ENCODE peak calls at places on chromosomes 1 and 21, in five cellular contexts. One of them, this sample, is unnamed.

GRCh38 chr1:81478217-81478616 is 322.5 kb upstream of the ADGRL2 start:
- DNase-seq in tibial artery: no peak
- DNase-seq in adrenal gland: no peak
- DNase-seq in brain microvascular endothelial cell: no peak
- DNase-seq in naive thymus-derived CD4-positive, alpha-beta T cell: no peak
- DNase-seq in this sample: no peak

GRCh38 chr1:219088778-219089557 is 84.7 kb upstream of the LYPLAL1 start:
- DNase-seq in tibial artery: peak; percentile 68
- DNase-seq in adrenal gland: peak; percentile 48
- DNase-seq in brain microvascular endothelial cell: peak; percentile 98
- DNase-seq in naive thymus-derived CD4-positive, alpha-beta T cell: no peak
- DNase-seq in this sample: no peak

GRCh38 chr1:91640877-91641526 is 140.4 kb downstream of the CDC7 start:
- DNase-seq in tibial artery: no peak
- DNase-seq in adrenal gland: no peak
- DNase-seq in brain microvascular endothelial cell: no peak
- DNase-seq in naive thymus-derived CD4-positive, alpha-beta T cell: no peak
- DNase-seq in this sample: no peak

GRCh38 chr1:35564037-35564883 is 6.7 kb downstream of the NCDN start:
- DNase-seq in tibial artery: peak; percentile 83
- DNase-seq in adrenal gland: peak; percentile 84
- DNase-seq in brain microvascular endothelial cell: peak; percentile 62
- DNase-seq in naive thymus-derived CD4-positive, alpha-beta T cell: peak; percentile 66
- DNase-seq in this sample: peak; percentile 92

GRCh38 chr21:34635307-34635706 is 20.4 kb upstream of the RCAN1 start:
- DNase-seq in tibial artery: no peak
- DNase-seq in adrenal gland: no peak
- DNase-seq in brain microvascular endothelial cell: no peak
- DNase-seq in naive thymus-derived CD4-positive, alpha-beta T cell: no peak
- DNase-seq in this sample: peak; percentile 47

GRCh38 chr1:88736633-88737248 is 52.7 kb downstream of the PKN2 start:
- DNase-seq in tibial artery: no peak
- DNase-seq in adrenal gland: no peak
- DNase-seq in brain microvascular endothelial cell: peak; percentile 46
- DNase-seq in naive thymus-derived CD4-positive, alpha-beta T cell: no peak
- DNase-seq in this sample: peak; percentile 6

GRCh38 chr1:25631750-25632495 is 15.3 kb downstream of the MAN1C1 start:
- DNase-seq in tibial artery: no peak
- DNase-seq in adrenal gland: no peak
- DNase-seq in brain microvascular endothelial cell: no peak
- DNase-seq in naive thymus-derived CD4-positive, alpha-beta T cell: no peak
- DNase-seq in this sample: no peak

GRCh38 chr1:193654951-193655705 is 468.7 kb upstream of the B3GALT2 start:
- DNase-seq in tibial artery: no peak
- DNase-seq in adrenal gland: peak; percentile 42
- DNase-seq in brain microvascular endothelial cell: no peak
- DNase-seq in naive thymus-derived CD4-positive, alpha-beta T cell: no peak
- DNase-seq in this sample: no peak

GRCh38 chr1:41225495-41225894 is 16.6 kb downstream of the SCMH1 start:
- DNase-seq in tibial artery: no peak
- DNase-seq in adrenal gland: no peak
- DNase-seq in brain microvascular endothelial cell: no peak
- DNase-seq in naive thymus-derived CD4-positive, alpha-beta T cell: no peak
- DNase-seq in this sample: no peak

GRCh38 chr21:38743772-38744529 is 61.8 kb upstream of the ETS2 start:
- DNase-seq in tibial artery: no peak
- DNase-seq in adrenal gland: peak; percentile 54
- DNase-seq in brain microvascular endothelial cell: no peak
- DNase-seq in naive thymus-derived CD4-positive, alpha-beta T cell: no peak
- DNase-seq in this sample: no peak

GRCh38 chr1:235995511-235995910 is 69.4 kb downstream of the NID1 start:
- DNase-seq in tibial artery: no peak
- DNase-seq in adrenal gland: no peak
- DNase-seq in brain microvascular endothelial cell: no peak
- DNase-seq in naive thymus-derived CD4-positive, alpha-beta T cell: no peak
- DNase-seq in this sample: no peak

GRCh38 chr21:36478941-36479340 is 981 bp downstream of the CLDN14 start:
- DNase-seq in tibial artery: no peak
- DNase-seq in adrenal gland: no peak
- DNase-seq in brain microvascular endothelial cell: peak; percentile 56
- DNase-seq in naive thymus-derived CD4-positive, alpha-beta T cell: no peak
- DNase-seq in this sample: peak; percentile 25

GRCh38 chr1:35558374-35559316 is 1.0 kb downstream of the NCDN start:
- DNase-seq in tibial artery: no peak
- DNase-seq in adrenal gland: no peak
- DNase-seq in brain microvascular endothelial cell: no peak
- DNase-seq in naive thymus-derived CD4-positive, alpha-beta T cell: peak; percentile 21
- DNase-seq in this sample: peak; percentile 59

GRCh38 chr1:235901461-235901860 is 34.8 kb upstream of the LYST start:
- DNase-seq in tibial artery: no peak
- DNase-seq in adrenal gland: no peak
- DNase-seq in brain microvascular endothelial cell: peak; percentile 45
- DNase-seq in naive thymus-derived CD4-positive, alpha-beta T cell: no peak
- DNase-seq in this sample: no peak

GRCh38 chr1:226643701-226644540 is 95.2 kb downstream of the ITPKB start:
- DNase-seq in tibial artery: no peak
- DNase-seq in adrenal gland: peak; percentile 11
- DNase-seq in brain microvascular endothelial cell: no peak
- DNase-seq in naive thymus-derived CD4-positive, alpha-beta T cell: peak; percentile 60
- DNase-seq in this sample: no peak

GRCh38 chr1:96080925-96081324 is 640.7 kb upstream of the PTBP2 start:
- DNase-seq in tibial artery: no peak
- DNase-seq in adrenal gland: no peak
- DNase-seq in brain microvascular endothelial cell: no peak
- DNase-seq in naive thymus-derived CD4-positive, alpha-beta T cell: no peak
- DNase-seq in this sample: no peak

GRCh38 chr1:7975212-7975865 is 13.8 kb downstream of the PARK7 start:
- DNase-seq in tibial artery: peak; percentile 55
- DNase-seq in adrenal gland: peak; percentile 79
- DNase-seq in brain microvascular endothelial cell: peak; percentile 65
- DNase-seq in naive thymus-derived CD4-positive, alpha-beta T cell: no peak
- DNase-seq in this sample: peak; percentile 93

GRCh38 chr1:37399205-37399604 is 75.2 kb upstream of the ZC3H12A start:
- DNase-seq in tibial artery: no peak
- DNase-seq in adrenal gland: no peak
- DNase-seq in brain microvascular endothelial cell: no peak
- DNase-seq in naive thymus-derived CD4-positive, alpha-beta T cell: no peak
- DNase-seq in this sample: no peak

GRCh38 chr1:220747426-220748090 is 564 bp upstream of the MTARC2 start:
- DNase-seq in tibial artery: no peak
- DNase-seq in adrenal gland: no peak
- DNase-seq in brain microvascular endothelial cell: no peak
- DNase-seq in naive thymus-derived CD4-positive, alpha-beta T cell: no peak
- DNase-seq in this sample: peak; percentile 48

GRCh38 chr1:246971322-246971721 is 36.5 kb downstream of the ZNF695 start:
- DNase-seq in tibial artery: peak; percentile 38
- DNase-seq in adrenal gland: peak; percentile 65
- DNase-seq in brain microvascular endothelial cell: peak; percentile 14
- DNase-seq in naive thymus-derived CD4-positive, alpha-beta T cell: no peak
- DNase-seq in this sample: peak; percentile 35

GRCh38 chr1:200542162-200542561 is 78.4 kb downstream of the KIF14 start:
- DNase-seq in tibial artery: no peak
- DNase-seq in adrenal gland: no peak
- DNase-seq in brain microvascular endothelial cell: no peak
- DNase-seq in naive thymus-derived CD4-positive, alpha-beta T cell: no peak
- DNase-seq in this sample: no peak

GRCh38 chr1:231039161-231040018 is 664 bp downstream of the FAM89A start:
- DNase-seq in tibial artery: no peak
- DNase-seq in adrenal gland: peak; percentile 44
- DNase-seq in brain microvascular endothelial cell: no peak
- DNase-seq in naive thymus-derived CD4-positive, alpha-beta T cell: no peak
- DNase-seq in this sample: peak; percentile 62

GRCh38 chr1:4005431-4005830 is 105.4 kb upstream of the C1orf174 start:
- DNase-seq in tibial artery: no peak
- DNase-seq in adrenal gland: no peak
- DNase-seq in brain microvascular endothelial cell: no peak
- DNase-seq in naive thymus-derived CD4-positive, alpha-beta T cell: no peak
- DNase-seq in this sample: no peak

GRCh38 chr1:198272492-198272891 is 115.7 kb downstream of the NEK7 start:
- DNase-seq in tibial artery: no peak
- DNase-seq in adrenal gland: no peak
- DNase-seq in brain microvascular endothelial cell: no peak
- DNase-seq in naive thymus-derived CD4-positive, alpha-beta T cell: no peak
- DNase-seq in this sample: no peak

GRCh38 chr1:26274801-26275425 is 5.0 kb upstream of the SH3BGRL3 start:
- DNase-seq in tibial artery: no peak
- DNase-seq in adrenal gland: no peak
- DNase-seq in brain microvascular endothelial cell: peak; percentile 73
- DNase-seq in naive thymus-derived CD4-positive, alpha-beta T cell: no peak
- DNase-seq in this sample: no peak

GRCh38 chr1:100414693-100415092 is 62.4 kb downstream of the CDC14A start:
- DNase-seq in tibial artery: no peak
- DNase-seq in adrenal gland: no peak
- DNase-seq in brain microvascular endothelial cell: no peak
- DNase-seq in naive thymus-derived CD4-positive, alpha-beta T cell: no peak
- DNase-seq in this sample: no peak

GRCh38 chr1:214862421-214862820 is 220.1 kb upstream of the KCNK2 start:
- DNase-seq in tibial artery: no peak
- DNase-seq in adrenal gland: no peak
- DNase-seq in brain microvascular endothelial cell: no peak
- DNase-seq in naive thymus-derived CD4-positive, alpha-beta T cell: no peak
- DNase-seq in this sample: no peak

GRCh38 chr1:165235777-165236285 is 120.7 kb downstream of the LMX1A start:
- DNase-seq in tibial artery: no peak
- DNase-seq in adrenal gland: no peak
- DNase-seq in brain microvascular endothelial cell: no peak
- DNase-seq in naive thymus-derived CD4-positive, alpha-beta T cell: no peak
- DNase-seq in this sample: peak; percentile 13

GRCh38 chr1:165239873-165240272 is 116.6 kb downstream of the LMX1A start:
- DNase-seq in tibial artery: no peak
- DNase-seq in adrenal gland: no peak
- DNase-seq in brain microvascular endothelial cell: no peak
- DNase-seq in naive thymus-derived CD4-positive, alpha-beta T cell: no peak
- DNase-seq in this sample: no peak

GRCh38 chr1:165234149-165234548 is 122.4 kb downstream of the LMX1A start:
- DNase-seq in tibial artery: no peak
- DNase-seq in adrenal gland: no peak
- DNase-seq in brain microvascular endothelial cell: no peak
- DNase-seq in naive thymus-derived CD4-positive, alpha-beta T cell: no peak
- DNase-seq in this sample: no peak

GRCh38 chr1:165240486-165240885 is 116.0 kb downstream of the LMX1A start:
- DNase-seq in tibial artery: no peak
- DNase-seq in adrenal gland: no peak
- DNase-seq in brain microvascular endothelial cell: no peak
- DNase-seq in naive thymus-derived CD4-positive, alpha-beta T cell: no peak
- DNase-seq in this sample: no peak

DNA sequence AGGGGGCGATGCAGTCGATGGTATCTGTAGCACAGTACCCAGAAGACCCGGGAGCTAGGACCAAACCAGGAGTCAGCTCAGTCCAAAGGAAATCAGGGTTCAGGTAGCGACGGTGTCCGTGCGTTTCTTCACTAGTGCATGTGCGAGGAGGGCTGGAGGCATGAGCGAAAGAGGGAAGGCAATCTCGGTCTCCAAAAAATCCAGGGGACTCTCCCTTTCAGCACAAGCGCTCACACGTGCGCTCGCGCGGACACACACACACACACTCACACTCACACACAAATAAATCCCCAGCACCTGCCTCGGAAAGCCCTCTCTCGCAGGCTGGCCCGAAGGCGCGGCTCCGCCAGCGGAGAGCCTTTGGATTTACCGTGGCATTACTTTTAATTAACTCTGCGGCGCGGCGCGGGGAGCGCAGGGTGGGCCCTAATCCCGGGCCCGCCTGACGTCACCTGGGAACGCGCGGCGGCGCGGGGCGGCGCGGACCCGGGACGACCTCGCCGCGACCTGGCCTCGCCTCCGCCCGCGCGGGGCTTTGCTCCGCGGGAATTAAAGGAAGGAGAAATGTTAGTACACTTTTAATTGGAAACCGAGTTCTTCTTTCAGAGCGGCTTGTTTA is 121.2 kb downstream of the LMX1A start:
- DNase-seq in tibial artery: no peak
- DNase-seq in adrenal gland: no peak
- DNase-seq in brain microvascular endothelial cell: no peak
- DNase-seq in naive thymus-derived CD4-positive, alpha-beta T cell: no peak
- DNase-seq in this sample: peak; percentile 8
- H3K4me3 ChIP-seq in tibial artery: peak overlapping the region; percentile 26
- H3K4me3 ChIP-seq in adrenal gland: no peak overlapping the region
- H3K4me3 ChIP-seq in brain microvascular endothelial cell: no peak overlapping the region
- H3K4me3 ChIP-seq in naive thymus-derived CD4-positive, alpha-beta T cell: no peak overlapping the region
- H3K4me3 ChIP-seq in this sample: peak overlapping the region; percentile 30

GRCh38 chr1:109361649-109362048 is 36.1 kb downstream of the SORT1 start:
- DNase-seq in tibial artery: no peak
- DNase-seq in adrenal gland: no peak
- DNase-seq in brain microvascular endothelial cell: no peak
- DNase-seq in naive thymus-derived CD4-positive, alpha-beta T cell: no peak
- DNase-seq in this sample: no peak
- H3K27ac ChIP-seq in tibial artery: peak overlapping the region; percentile 62
- H3K27ac ChIP-seq in adrenal gland: no peak overlapping the region
- H3K27ac ChIP-seq in brain microvascular endothelial cell: no peak overlapping the region
- H3K27ac ChIP-seq in naive thymus-derived CD4-positive, alpha-beta T cell: no peak overlapping the region
- H3K27ac ChIP-seq in this sample: no peak overlapping the region

GRCh38 chr1:1058921-1059493 is 15.1 kb downstream of the RNF223 start:
- DNase-seq in tibial artery: no peak
- DNase-seq in adrenal gland: no peak
- DNase-seq in brain microvascular endothelial cell: no peak
- DNase-seq in naive thymus-derived CD4-positive, alpha-beta T cell: no peak
- DNase-seq in this sample: peak; percentile 68
- H3K4me3 ChIP-seq in tibial artery: peak overlapping the region; percentile 51
- H3K4me3 ChIP-seq in adrenal gland: no peak overlapping the region
- H3K4me3 ChIP-seq in brain microvascular endothelial cell: peak overlapping the region; percentile 43
- H3K4me3 ChIP-seq in naive thymus-derived CD4-positive, alpha-beta T cell: peak overlapping the region; percentile 43
- H3K4me3 ChIP-seq in this sample: peak overlapping the region; percentile 61

GRCh38 chr1:162649606-162650005 is 17.3 kb downstream of the DDR2 start:
- DNase-seq in tibial artery: no peak
- DNase-seq in adrenal gland: no peak
- DNase-seq in brain microvascular endothelial cell: no peak
- DNase-seq in naive thymus-derived CD4-positive, alpha-beta T cell: no peak
- DNase-seq in this sample: peak; percentile 10
- H3K27ac ChIP-seq in tibial artery: no peak overlapping the region
- H3K27ac ChIP-seq in adrenal gland: no peak overlapping the region
- H3K27ac ChIP-seq in brain microvascular endothelial cell: no peak overlapping the region
- H3K27ac ChIP-seq in naive thymus-derived CD4-positive, alpha-beta T cell: no peak overlapping the region
- H3K27ac ChIP-seq in this sample: no peak overlapping the region

GRCh38 chr21:26126168-26126553 is 44.4 kb downstream of the APP start:
- DNase-seq in tibial artery: no peak
- DNase-seq in adrenal gland: no peak
- DNase-seq in brain microvascular endothelial cell: no peak
- DNase-seq in naive thymus-derived CD4-positive, alpha-beta T cell: no peak
- DNase-seq in this sample: no peak

GRCh38 chr21:26125433-26126167 is 45.0 kb downstream of the APP start:
- DNase-seq in tibial artery: no peak
- DNase-seq in adrenal gland: no peak
- DNase-seq in brain microvascular endothelial cell: no peak
- DNase-seq in naive thymus-derived CD4-positive, alpha-beta T cell: no peak
- DNase-seq in this sample: no peak

GRCh38 chr21:26123012-26123411 is 47.6 kb downstream of the APP start:
- DNase-seq in tibial artery: no peak
- DNase-seq in adrenal gland: no peak
- DNase-seq in brain microvascular endothelial cell: no peak
- DNase-seq in naive thymus-derived CD4-positive, alpha-beta T cell: no peak
- DNase-seq in this sample: no peak

GRCh38 chr21:26124896-26125295 is 45.7 kb downstream of the APP start:
- DNase-seq in tibial artery: no peak
- DNase-seq in adrenal gland: no peak
- DNase-seq in brain microvascular endothelial cell: no peak
- DNase-seq in naive thymus-derived CD4-positive, alpha-beta T cell: no peak
- DNase-seq in this sample: no peak

GRCh38 chr21:26124421-26124833 is 46.1 kb downstream of the APP start:
- DNase-seq in tibial artery: no peak
- DNase-seq in adrenal gland: no peak
- DNase-seq in brain microvascular endothelial cell: peak; percentile 60
- DNase-seq in naive thymus-derived CD4-positive, alpha-beta T cell: no peak
- DNase-seq in this sample: peak; percentile 24
- H3K4me3 ChIP-seq in tibial artery: no peak overlapping the region
- H3K4me3 ChIP-seq in adrenal gland: no peak overlapping the region
- H3K4me3 ChIP-seq in brain microvascular endothelial cell: no peak overlapping the region
- H3K4me3 ChIP-seq in naive thymus-derived CD4-positive, alpha-beta T cell: no peak overlapping the region
- H3K4me3 ChIP-seq in this sample: no peak overlapping the region

This sample was measured in SJCRH30.